ENCODE peak calls at places on chromosomes 5 and 9, in nine cellular contexts. V is GM10248; M is neural crest cell; S is psoas muscle; C is WTC11; P is body of pancreas; I is PC-9; H is astrocyte of the spinal cord; E is activated CD8-positive, alpha-beta T cell treated with anti-CD3 and anti-CD28 coated beads for 36 hours. J is an unnamed sample.
A peak's percentile ranks its signal among the peaks of the same experiment; 100 is the strongest.

GRCh38 chr5:117731445-117731844 is 1156.8 kb upstream of the SEMA6A start:
- DNase-seq in V (no peak), M (no peak), S (no peak), C (no peak), P (no peak), I (no peak), H (peak; percentile 4), E (no peak), J (no peak)

GRCh38 chr5:123125172-123125508 is 36.1 kb downstream of the PRDM6 start:
- DNase-seq in V (no peak), M (no peak), S (no peak), C (no peak), P (no peak), I (no peak), H (peak; percentile 22), E (no peak), J (peak; percentile 31)

GRCh38 chr5:53302524-53302923 is 177.9 kb upstream of the FST start:
- DNase-seq in V (no peak), M (no peak), S (no peak), C (no peak), P (no peak), I (no peak), H (peak; percentile 35), E (no peak), J (no peak)

GRCh38 chr9:128706671-128707381 is 4.5 kb downstream of the PKN3 start:
- DNase-seq in V (no peak), M (no peak), S (peak; percentile 16), C (peak; percentile 9), P (no peak), I (no peak), H (no peak), E (no peak), J (no peak)

GRCh38 chr5:23332650-23333251 is 174.7 kb upstream of the PRDM9 start:
- DNase-seq in V (no peak), M (no peak), S (no peak), C (no peak), P (no peak), I (no peak), H (peak; percentile 7), E (no peak), J (peak; percentile 40)

GRCh38 chr9:107935931-107936330 is 446.4 kb upstream of the KLF4 start:
- DNase-seq in V (no peak), M (no peak), S (no peak), C (no peak), P (no peak), I (no peak), H (no peak), E (no peak), J (no peak)

GRCh38 chr9:130020618-130021017 is 22.4 kb downstream of the FNBP1 start:
- DNase-seq in V (no peak), M (no peak), S (no peak), C (no peak), P (no peak), I (no peak), H (no peak), E (no peak), J (no peak)

GRCh38 chr5:67028371-67028770 is 168.2 kb downstream of the CD180 start:
- DNase-seq in V (no peak), M (no peak), S (no peak), C (no peak), P (no peak), I (no peak), H (no peak), E (no peak), J (no peak)

GRCh38 chr5:6201626-6202025 is 176.7 kb downstream of the MED10 start:
- DNase-seq in V (no peak), M (no peak), S (no peak), C (no peak), P (no peak), I (no peak), H (peak; percentile 31), E (no peak), J (no peak)

GRCh38 chr5:6197427-6197826 is 180.9 kb downstream of the MED10 start:
- DNase-seq in V (no peak), M (no peak), S (no peak), C (no peak), P (no peak), I (no peak), H (no peak), E (no peak), J (no peak)

GRCh38 chr5:6202113-6202512 is 176.2 kb downstream of the MED10 start:
- DNase-seq in V (no peak), M (no peak), S (no peak), C (no peak), P (no peak), I (no peak), H (no peak), E (no peak), J (no peak)

DNA sequence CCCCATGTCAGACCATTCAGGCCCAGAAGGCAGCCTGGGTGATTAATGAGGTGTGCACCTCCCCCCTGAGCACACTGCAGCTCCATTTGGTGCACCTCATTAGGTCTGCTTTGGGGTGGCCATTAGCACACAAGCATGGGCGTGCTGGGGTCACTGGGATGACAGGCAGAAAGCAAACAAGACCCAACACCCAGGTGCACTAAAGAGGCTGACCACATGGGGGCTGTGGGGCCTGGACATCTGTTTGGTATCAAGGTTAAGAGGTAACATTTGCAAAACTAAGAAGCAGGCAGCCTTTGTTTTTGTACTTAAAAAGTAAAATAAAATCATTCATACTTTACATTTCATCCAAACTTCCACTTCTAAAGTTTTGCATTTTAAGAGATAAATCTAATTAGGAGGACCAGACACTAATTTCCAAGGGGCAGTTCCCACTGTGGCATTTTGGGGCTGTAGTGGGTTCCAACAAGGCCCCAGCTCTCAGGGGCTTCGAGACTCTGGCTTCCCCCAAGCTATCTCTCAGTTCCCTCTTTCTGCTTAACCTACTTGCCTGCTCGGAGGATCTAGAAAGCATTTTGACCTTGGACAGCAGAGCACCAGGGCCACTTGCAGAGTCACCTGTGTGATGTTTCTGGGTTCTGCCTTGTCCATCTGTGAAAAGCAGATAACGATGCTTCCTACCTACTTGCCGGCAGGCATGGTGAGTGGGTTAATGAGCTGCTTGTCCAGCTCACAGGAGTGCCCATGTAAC is 175.6 kb downstream of the MED10 start:
- DNase-seq in V (peak; percentile 29), M (peak; percentile 14), S (no peak), C (peak; percentile 66), P (no peak), I (no peak), H (no peak), E (peak; percentile 12), J (no peak)
- TF ChIP-seq CTCF in V (peak; percentile 7), M (peak; percentile 48), S (peak; percentile 16), C (no peak), P (no peak), I (peak; percentile 63), H (no peak), E (no peak), J (no peak)

GRCh38 chr9:106862946-106863740 is at the start of gene ZNF462:
- DNase-seq in V (no peak), M (peak; percentile 36), S (peak; percentile 43), C (peak; percentile 39), P (no peak), I (peak; percentile 26), H (peak; percentile 77), E (peak; percentile 8), J (peak; percentile 63)

GRCh38 chr9:106860731-106861584 is 2.0 kb upstream of the ZNF462 start:
- DNase-seq in V (no peak), M (peak; percentile 27), S (peak; percentile 47), C (peak; percentile 47), P (no peak), I (peak; percentile 7), H (peak; percentile 41), E (no peak), J (peak; percentile 56)

GRCh38 chr9:106861585-106862114 is 1.3 kb upstream of the ZNF462 start:
- DNase-seq in V (no peak), M (no peak), S (no peak), C (no peak), P (no peak), I (no peak), H (no peak), E (no peak), J (peak; percentile 30)

GRCh38 chr9:106859957-106860715 is 2.8 kb upstream of the ZNF462 start:
- DNase-seq in V (no peak), M (peak; percentile 54), S (peak; percentile 34), C (peak; percentile 78), P (no peak), I (no peak), H (peak; percentile 44), E (no peak), J (peak; percentile 90)

DNA sequence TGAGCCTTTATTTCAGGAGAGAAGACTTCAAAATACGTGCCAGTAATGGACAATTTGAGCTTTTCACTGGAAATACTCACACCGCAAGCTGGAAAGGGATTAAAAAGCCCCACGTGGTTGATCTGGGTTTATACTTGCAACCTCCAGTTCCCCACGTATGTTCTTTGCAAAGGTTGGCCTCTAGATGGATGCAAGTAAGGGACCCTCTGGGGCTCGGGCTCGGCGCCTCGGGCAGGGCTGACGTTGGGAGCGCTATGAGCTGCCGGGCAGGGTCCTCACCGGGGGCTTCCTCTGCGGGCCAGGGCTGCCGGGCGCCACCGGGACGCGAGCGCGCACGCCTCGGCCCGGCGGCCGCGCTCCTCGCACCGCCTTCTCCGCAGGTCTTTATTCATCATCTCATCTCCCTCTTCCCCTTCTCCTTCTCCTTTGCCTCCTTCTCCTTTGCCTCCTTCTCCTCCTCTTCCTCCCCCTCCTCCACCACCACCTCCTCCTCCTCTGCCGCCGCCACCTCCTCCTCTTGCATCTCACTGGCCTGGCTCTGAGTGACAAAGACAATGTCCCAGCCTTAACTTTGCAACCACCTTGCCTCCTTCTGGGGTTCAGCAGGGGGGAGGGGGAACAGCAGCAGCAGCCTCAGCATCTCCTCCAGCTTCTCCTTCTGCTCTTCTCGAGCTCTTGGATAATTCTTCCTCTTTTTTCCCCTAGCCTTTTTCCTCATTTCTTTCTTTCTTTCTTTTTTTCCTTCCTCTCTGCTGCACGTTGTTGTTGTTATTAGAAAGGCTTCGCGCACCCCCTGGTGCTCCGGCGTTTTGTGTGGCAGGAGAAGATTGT is 636 bp upstream of the ZNF462 start:
- DNase-seq in V (no peak), M (peak; percentile 54), S (no peak), C (peak; percentile 59), P (no peak), I (peak; percentile 14), H (peak; percentile 60), E (peak; percentile 6), J (peak; percentile 53)
- TF ChIP-seq CTCF in V (peak; percentile 18), M (no peak), S (peak; percentile 16), C (no peak), P (no peak), I (no peak), H (peak; percentile 33), E (no peak), J (no peak)

DNA sequence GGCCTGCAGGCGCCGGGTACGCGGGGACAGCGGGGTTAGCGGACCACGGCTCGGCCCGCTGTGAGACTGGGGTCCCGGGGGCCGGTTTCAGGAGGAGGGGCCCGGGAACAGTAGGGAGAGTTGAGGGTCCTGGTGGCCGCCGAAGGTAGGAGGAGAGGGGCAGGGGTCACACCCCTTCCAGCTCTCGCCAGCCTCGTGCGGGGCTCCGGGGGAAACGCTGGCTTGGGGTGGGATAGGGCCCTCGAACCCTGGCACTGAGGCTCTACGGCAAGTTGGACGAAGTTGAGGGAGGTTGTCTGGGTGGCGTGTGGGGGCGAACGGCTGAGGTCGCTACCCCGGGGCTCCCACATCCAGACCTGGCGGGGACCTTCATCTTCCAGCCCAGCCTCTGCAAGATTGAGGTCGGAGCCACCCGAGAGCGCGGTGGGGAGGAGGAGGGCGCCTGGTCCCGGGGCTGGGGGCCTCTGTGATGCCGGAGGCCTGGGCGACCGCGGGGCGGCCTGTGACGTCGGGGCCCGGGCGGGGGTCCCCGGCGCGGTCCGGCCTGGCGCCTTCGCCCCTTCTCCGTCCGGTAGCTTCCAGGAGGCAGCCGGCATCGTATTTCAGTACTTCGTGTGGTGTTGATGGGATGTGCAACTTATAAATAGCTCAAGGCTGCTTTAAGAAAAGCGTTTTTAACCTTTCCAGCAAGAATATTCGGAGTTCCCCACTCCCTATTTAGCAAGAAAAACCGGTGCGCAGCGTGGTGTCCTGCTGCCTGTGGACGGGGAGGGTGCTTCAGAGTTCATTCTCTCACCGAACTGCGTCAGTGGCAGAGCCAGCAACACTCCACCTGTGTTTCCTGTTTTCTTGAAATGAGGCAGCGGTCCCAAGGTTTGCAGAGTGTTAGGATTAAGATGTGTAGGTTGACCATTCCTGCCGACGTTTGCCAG is 910 bp downstream of the HABP4 start:
- DNase-seq in V (peak; percentile 33), M (peak; percentile 26), S (peak; percentile 19), C (peak; percentile 30), P (peak; percentile 29), I (peak; percentile 25), H (peak; percentile 50), E (peak; percentile 55), J (peak; percentile 63)
- TF ChIP-seq CTCF in V (no peak), M (no peak), S (no peak), C (no peak), P (no peak), I (no peak), H (no peak), E (no peak), J (no peak)

DNA sequence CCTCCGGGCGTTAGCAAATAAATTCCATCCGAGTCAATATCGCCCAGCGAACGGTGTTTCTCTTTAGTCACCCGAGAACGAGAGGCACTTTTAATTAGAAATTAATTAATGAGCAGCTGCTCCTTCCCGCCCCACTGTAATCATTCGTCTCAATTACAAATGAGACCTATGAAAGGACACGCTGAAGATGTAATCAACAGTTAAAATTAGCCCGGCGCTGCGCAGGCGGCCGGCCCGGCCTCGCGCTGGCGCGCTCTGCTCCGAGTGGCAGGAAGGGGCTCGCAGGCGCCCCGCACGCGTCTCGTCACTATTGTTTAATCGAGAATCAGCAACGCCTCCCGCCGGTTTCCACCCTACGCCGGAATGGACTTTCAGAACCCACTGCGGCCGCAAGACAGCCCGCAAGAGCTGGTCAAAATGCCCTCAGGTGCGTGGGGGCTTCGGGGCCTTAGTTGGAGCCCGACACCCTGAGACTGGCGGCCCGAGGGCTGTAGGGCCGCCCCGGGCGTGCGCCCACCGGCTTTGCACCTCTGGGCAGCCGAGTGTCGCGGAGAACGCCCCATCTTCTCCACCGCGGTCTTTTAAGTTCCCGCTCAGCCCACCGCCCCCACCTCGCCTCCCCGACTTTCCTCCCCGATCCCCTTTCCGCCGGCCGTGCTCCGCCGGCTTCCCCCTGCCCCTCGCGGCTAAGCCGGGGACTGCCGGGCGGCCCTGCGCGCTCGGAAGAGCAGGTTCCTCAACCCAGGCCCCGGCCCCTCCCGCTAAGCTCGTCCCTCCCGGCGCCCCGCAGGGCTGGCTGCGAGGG is 597 bp upstream of the IRX4 start:
- DNase-seq in V (no peak), M (no peak), S (no peak), C (peak; percentile 66), P (no peak), I (no peak), H (no peak), E (peak; percentile 30), J (peak; percentile 80)
- TF ChIP-seq CTCF in V (no peak), M (peak; percentile 63), S (no peak), C (peak; percentile 24), P (no peak), I (no peak), H (no peak), E (peak; percentile 39), J (peak; percentile 48)